ENCODE peak calls at places on chromosomes 6 and 20, in five cellular contexts. E is H1, K is H9, L is IMR-90, C is mesenchymal stem cell. M is an unnamed sample.

GRCh38 chr6:87588756-87589407 is 905 bp downstream of the RARS2 start:
- DNase-seq in L (no peak), K (no peak), E (no peak), C (peak), M (no peak)

GRCh38 chr6:7841781-7842468 is 68.7 kb downstream of the TXNDC5 start:
- DNase-seq in L (peak), K (no peak), E (no peak), C (no peak), M (no peak)

GRCh38 chr6:105898286-105898685 is 187.8 kb upstream of the PRDM1 start:
- DNase-seq in E (no peak), K (no peak), C (peak), L (peak), M (no peak)

GRCh38 chr20:49303211-49303610 is 25.4 kb upstream of the ZNFX1 start:
- DNase-seq in K (no peak), L (no peak), E (no peak), C (peak), M (no peak)

GRCh38 chr6:16020259-16020658 is 108.6 kb upstream of the MYLIP start:
- DNase-seq in C (no peak), K (no peak), E (no peak), L (no peak), M (no peak)

GRCh38 chr6:35719830-35720733 is 16.8 kb upstream of the ARMC12 start:
- DNase-seq in L (peak), C (peak), E (peak), K (peak), M (no peak)

GRCh38 chr6:36791553-36792171 is 47.6 kb downstream of the CPNE5 start:
- DNase-seq in C (no peak), K (no peak), L (no peak), E (no peak), M (no peak)

GRCh38 chr6:9139762-9140161 is 704.4 kb upstream of the SLC35B3 start:
- DNase-seq in K (no peak), C (no peak), L (peak), E (no peak), M (no peak)

GRCh38 chr20:32539817-32540675 is 45.1 kb downstream of the NOL4L start:
- DNase-seq in L (no peak), C (no peak), E (no peak), K (no peak), M (no peak)

GRCh38 chr20:38669688-38670087 is 54.6 kb upstream of the SLC32A1 start:
- DNase-seq in C (no peak), E (no peak), K (no peak), L (no peak), M (no peak)

DNA sequence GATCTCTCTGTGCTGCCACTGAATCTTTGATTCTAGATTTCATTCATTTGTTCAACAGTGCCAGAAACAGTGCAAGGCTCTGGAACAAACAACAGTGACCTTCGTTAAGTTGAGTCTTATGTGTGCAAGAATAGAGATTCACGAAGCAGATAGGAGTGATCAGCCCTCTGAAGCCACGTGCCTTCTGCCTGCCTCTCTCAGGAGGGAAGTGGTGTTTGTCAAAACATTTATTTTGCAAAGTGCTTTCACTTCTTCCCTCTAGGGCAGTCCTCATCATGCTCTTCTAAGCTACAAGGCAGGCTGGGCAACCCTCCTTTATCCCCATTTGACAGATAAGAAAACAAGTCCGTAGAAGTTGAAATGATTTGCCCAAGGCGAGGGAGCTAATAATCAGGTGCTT is 204.3 kb downstream of the TFAP2C start:
- DNase-seq in E (no peak), L (no peak), K (no peak), C (no peak), M (no peak)
- H3K14ac ChIP-seq in E (no peak), L (no peak), K (no peak), C (no peak), M (no peak)

GRCh38 chr20:62768815-62769287 is 27.4 kb upstream of the MRGBP start:
- DNase-seq in L (peak), K (no peak), C (no peak), E (no peak), M (no peak)
- H3K23ac ChIP-seq in L (no peak), K (no peak), C (no peak), E (peak), M (peak)

GRCh38 chr6:162730502-162730901 is 2.7 kb downstream of the PACRG start:
- DNase-seq in L (no peak), C (no peak), E (no peak), K (no peak), M (no peak)

GRCh38 chr6:162726997-162727346 is 594 bp downstream of the PRKN start:
- DNase-seq in L (no peak), K (no peak), E (no peak), C (peak), M (no peak)

GRCh38 chr6:162728706-162729105 is 932 bp downstream of the PACRG start:
- DNase-seq in E (no peak), C (no peak), K (no peak), L (no peak), M (no peak)

GRCh38 chr6:162728177-162728571 is 400 bp downstream of the PACRG start:
- DNase-seq in C (no peak), E (no peak), K (no peak), L (no peak), M (no peak)

DNA sequence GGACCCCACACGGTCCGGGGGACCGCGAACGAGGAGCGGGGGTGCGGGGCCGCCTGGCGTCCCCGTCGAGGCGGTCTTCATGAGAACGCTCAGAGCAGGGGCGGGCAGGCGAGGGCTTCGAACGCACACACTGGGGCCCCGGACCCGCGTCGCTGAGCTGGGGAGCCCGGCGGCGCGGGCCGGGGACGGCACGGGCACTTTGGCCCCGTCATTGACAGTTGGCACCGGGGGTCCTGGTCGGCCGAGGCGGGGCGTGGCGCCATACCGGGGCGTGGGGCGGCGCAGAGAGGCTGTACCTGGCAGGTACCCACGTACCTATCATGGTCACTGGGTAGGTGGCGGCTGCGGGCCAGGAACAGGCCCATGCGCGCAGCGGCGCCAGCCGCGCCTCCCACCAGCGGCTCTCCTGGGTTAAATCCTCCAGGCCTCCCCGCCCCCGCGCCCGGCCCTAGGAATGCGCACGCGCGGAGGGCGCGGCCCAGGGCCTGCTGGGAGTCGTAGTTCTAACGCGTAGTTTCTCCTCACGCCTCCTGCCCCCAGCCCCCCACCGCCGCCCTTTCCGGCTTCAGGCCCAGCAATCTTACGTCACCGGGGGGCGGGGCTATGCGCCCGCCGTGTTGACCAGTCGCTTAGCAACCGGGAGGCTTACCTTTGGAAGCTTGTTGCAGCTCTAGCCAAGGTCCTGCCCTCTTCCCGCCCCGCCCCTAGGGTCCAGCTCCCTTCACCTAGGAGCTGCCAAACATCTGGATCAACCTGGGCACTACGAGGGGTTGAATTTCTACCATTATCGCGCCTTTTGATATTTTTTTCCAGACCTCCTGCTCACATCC is at the start of the genes PACRG and PRKN:
- DNase-seq in C (peak), K (peak), L (peak), E (peak), M (peak)
- H2BK5ac ChIP-seq in C (peak), K (no peak), L (no peak), E (no peak), M (peak)

GRCh38 chr20:17568045-17568788 is 1.7 kb upstream of the DSTN start:
- DNase-seq in C (no peak), E (no peak), L (no peak), K (no peak), M (no peak)
- H3K14ac ChIP-seq in C (no peak), E (no peak), L (peak), K (no peak), M (no peak)

DNA sequence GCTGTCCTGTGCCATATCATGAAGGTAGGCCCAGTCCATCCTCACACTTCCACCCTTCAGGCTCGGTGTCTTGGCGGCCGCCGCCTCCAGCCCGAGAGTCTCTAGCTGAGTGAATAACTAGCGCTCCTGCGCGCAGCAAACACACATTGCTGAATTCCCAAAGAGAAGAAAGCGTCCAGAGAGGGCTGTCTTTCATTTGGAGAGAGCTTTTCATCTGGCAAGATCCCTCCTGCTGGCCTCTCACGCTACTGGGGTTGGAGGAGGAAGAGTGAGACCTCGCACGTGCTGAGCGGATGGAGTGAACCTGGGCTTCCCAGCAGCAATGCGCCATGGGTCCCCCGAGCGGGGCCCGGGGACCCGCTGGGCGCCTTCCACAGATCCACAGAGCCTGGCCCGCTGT is 73.2 kb downstream of the NCR2 start:
- DNase-seq in K (peak), L (no peak), C (no peak), E (no peak), M (no peak)
- H3K23ac ChIP-seq in K (no peak), L (no peak), C (no peak), E (no peak), M (no peak)

GRCh38 chr20:53597521-53598120 is 4.0 kb upstream of the ZNF217 start:
- DNase-seq in L (no peak), K (no peak), E (no peak), C (no peak), M (no peak)

GRCh38 chr20:53599039-53599362 is 5.4 kb upstream of the ZNF217 start:
- DNase-seq in E (no peak), C (no peak), L (no peak), K (no peak), M (no peak)

GRCh38 chr20:53598140-53599038 is 4.8 kb upstream of the ZNF217 start:
- DNase-seq in C (no peak), K (no peak), E (peak), L (no peak), M (no peak)

GRCh38 chr20:53599378-53599777 is 5.7 kb upstream of the ZNF217 start:
- DNase-seq in C (no peak), E (peak), K (no peak), L (no peak), M (no peak)

GRCh38 chr20:53599910-53600632 is 6.4 kb upstream of the ZNF217 start:
- DNase-seq in E (no peak), C (no peak), K (no peak), L (no peak), M (no peak)
- H2BK5ac ChIP-seq in E (no peak), C (no peak), K (no peak), L (no peak), M (no peak)